ENCODE peak calls at places on chromosome 3, in six cellular contexts. H is IMR-90, Z is H1, O is trophoblast cell, M is neuronal stem cell, J is H9. L is an unnamed sample. For H3K9me3, the result is how much of the 10 kb centered on the place peaks cover.

GRCh38 chr3:191648787-191649186 is 187.8 kb downstream of the PYDC2 start:
- DNase-seq in H (no peak), Z (no peak), O (no peak), M (no peak), J (no peak), L (no peak)

GRCh38 chr3:50632450-50632849 is 15.5 kb downstream of the MAPKAPK3 start:
- DNase-seq in H (no peak), Z (no peak), O (no peak), M (no peak), J (no peak), L (no peak)

GRCh38 chr3:44074181-44074580 is 167.5 kb upstream of the TOPAZ1 start:
- DNase-seq in H (no peak), Z (peak), O (no peak), M (no peak), J (no peak), L (no peak)

GRCh38 chr3:55955891-55956477 is 468.9 kb upstream of the WNT5A start:
- DNase-seq in H (peak), Z (no peak), O (peak), M (no peak), J (no peak), L (peak)

GRCh38 chr3:97949743-97950142 is 22.5 kb downstream of the RIOX2 start:
- DNase-seq in H (no peak), Z (no peak), O (no peak), M (no peak), J (no peak), L (no peak)

GRCh38 chr3:2544718-2545117 is 446.1 kb downstream of the CNTN4 start:
- DNase-seq in H (no peak), Z (no peak), O (no peak), M (no peak), J (no peak), L (no peak)

GRCh38 chr3:109257269-109257668 is 59.0 kb downstream of the DPPA2 start:
- DNase-seq in H (peak), Z (no peak), O (peak), M (no peak), J (no peak), L (peak)

GRCh38 chr3:117252208-117252607 is 542.6 kb downstream of the TUSC7 start:
- DNase-seq in H (peak), Z (no peak), O (no peak), M (no peak), J (no peak), L (no peak)

GRCh38 chr3:28316226-28316625 is 32.3 kb upstream of the ZCWPW2 start:
- DNase-seq in H (peak), Z (no peak), O (no peak), M (no peak), J (no peak), L (no peak)

GRCh38 chr3:52532517-52532837 is 1.2 kb downstream of the NT5DC2 start:
- DNase-seq in H (peak), Z (no peak), O (no peak), M (no peak), J (no peak), L (peak)

GRCh38 chr3:13600950-13601691 is 52.2 kb downstream of the FBLN2 start:
- DNase-seq in H (peak), Z (no peak), O (peak), M (no peak), J (no peak), L (peak)

GRCh38 chr3:78604328-78604727 is 1163.5 kb downstream of the ROBO1 start:
- DNase-seq in H (peak), Z (no peak), O (no peak), M (no peak), J (no peak), L (peak)

GRCh38 chr3:8538904-8539303 is 37.3 kb downstream of the LMCD1 start:
- DNase-seq in H (peak), Z (no peak), O (no peak), M (no peak), J (no peak), L (peak)

GRCh38 chr3:66437341-66437929 is 63.4 kb downstream of the LRIG1 start:
- DNase-seq in H (no peak), Z (no peak), O (no peak), M (no peak), J (no peak), L (no peak)

GRCh38 chr3:42405857-42406256 is 4.6 kb downstream of the LYZL4 start:
- DNase-seq in H (no peak), Z (no peak), O (no peak), M (no peak), J (no peak), L (no peak)

GRCh38 chr3:159928071-159928491 is 60.6 kb upstream of the IL12A start:
- DNase-seq in H (peak), Z (no peak), O (peak), M (no peak), J (no peak), L (peak)

GRCh38 chr3:197891-198491 is 1.4 kb downstream of the CHL1 start:
- DNase-seq in H (no peak), Z (no peak), O (no peak), M (peak), J (peak), L (no peak)

GRCh38 chr3:123909785-123910184 is 25.7 kb upstream of the MYLK start:
- DNase-seq in H (no peak), Z (no peak), O (no peak), M (no peak), J (no peak), L (no peak)

GRCh38 chr3:5017953-5018531 is 38.8 kb downstream of the BHLHE40 start:
- DNase-seq in H (no peak), Z (no peak), O (no peak), M (no peak), J (no peak), L (no peak)

GRCh38 chr3:107506458-107506857 is 16.3 kb upstream of the BBX start:
- DNase-seq in H (peak), Z (no peak), O (peak), M (no peak), J (no peak), L (peak)

GRCh38 chr3:161100994-161101393 is 4.2 kb downstream of the B3GALNT1 start:
- DNase-seq in H (no peak), Z (no peak), O (peak), M (no peak), J (no peak), L (no peak)

GRCh38 chr3:155753038-155753647 is 8.3 kb upstream of the PLCH1 start:
- DNase-seq in H (peak), Z (no peak), O (peak), M (no peak), J (no peak), L (peak)

GRCh38 chr3:169133178-169134161 is 530.0 kb downstream of the MECOM start:
- DNase-seq in H (peak), Z (no peak), O (peak), M (no peak), J (no peak), L (peak)

GRCh38 chr3:124051636-124052035 is 59.7 kb upstream of the ROPN1 start:
- DNase-seq in H (no peak), Z (no peak), O (no peak), M (no peak), J (no peak), L (no peak)

GRCh38 chr3:66466606-66467270 is 34.1 kb downstream of the LRIG1 start:
- DNase-seq in H (no peak), Z (no peak), O (no peak), M (no peak), J (no peak), L (no peak)

GRCh38 chr3:127888564-127889107 is 26.4 kb upstream of the KBTBD12 start:
- DNase-seq in H (no peak), Z (no peak), O (peak), M (no peak), J (no peak), L (no peak)

GRCh38 chr3:81983382-81983781 is 221.9 kb upstream of the GBE1 start:
- DNase-seq in H (no peak), Z (no peak), O (no peak), M (no peak), J (no peak), L (no peak)

GRCh38 chr3:59424268-59425010 is 374.6 kb upstream of the CFAP20DC start:
- DNase-seq in H (peak), Z (no peak), O (no peak), M (no peak), J (no peak), L (peak)

GRCh38 chr3:143810866-143811265 is 37.4 kb downstream of the SLC9A9 start:
- DNase-seq in H (no peak), Z (no peak), O (no peak), M (no peak), J (no peak), L (no peak)
- H4K8ac ChIP-seq in H (no peak), Z (no peak), O (no peak), M (no peak), J (no peak), L (no peak)

GRCh38 chr3:18018491-18019177 is 276.2 kb upstream of the TBC1D5 start:
- DNase-seq in H (no peak), Z (no peak), O (no peak), M (no peak), J (no peak), L (no peak)
- H3K18ac ChIP-seq in H (no peak), Z (no peak), O (no peak), M (no peak), J (no peak), L (no peak)

GRCh38 chr3:6716374-6716773 is 144.5 kb upstream of the GRM7 start:
- DNase-seq in H (no peak), Z (no peak), O (no peak), M (no peak), J (no peak), L (no peak)

GRCh38 chr3:6723205-6723604 is 137.7 kb upstream of the GRM7 start:
- DNase-seq in H (no peak), Z (no peak), O (no peak), M (no peak), J (no peak), L (no peak)

GRCh38 chr3:6721496-6721895 is 139.4 kb upstream of the GRM7 start:
- DNase-seq in H (no peak), Z (no peak), O (no peak), M (no peak), J (no peak), L (no peak)

GRCh38 chr3:6719999-6720398 is 140.9 kb upstream of the GRM7 start:
- DNase-seq in H (no peak), Z (no peak), O (no peak), M (no peak), J (no peak), L (no peak)

GRCh38 chr3:6717026-6717943 is 143.6 kb upstream of the GRM7 start:
- DNase-seq in H (no peak), Z (no peak), O (no peak), M (no peak), J (no peak), L (no peak)
- H3K9me3 ChIP-seq in H (under half), Z (under half), O (under half), M (under half), J (under half), L (under half)

GRCh38 chr3:71309342-71309741 is 274.2 kb downstream of the FOXP1 start:
- DNase-seq in H (no peak), Z (no peak), O (peak), M (no peak), J (no peak), L (no peak)
- H4K8ac ChIP-seq in H (no peak), Z (no peak), O (no peak), M (no peak), J (no peak), L (no peak)

L was measured in mesenchymal stem cell.